ENCODE peak calls at places on chromosome 14, in ten cellular contexts. C is GM23338, S is esophagus squamous epithelium, B is mammary epithelial cell, U is foreskin keratinocyte, T is upper lobe of right lung, E is aorta, M is dorsolateral prefrontal cortex, W is upper lobe of left lung, H is Panc1. A is an unnamed sample.

GRCh38 chr14:51422704-51423103 is 182.7 kb downstream of the TMX1 start:
- DNase-seq in C (no peak), S (no peak), B (no peak), U (no peak), T (no peak), E (no peak), M (no peak), W (no peak), H (no peak), A (no peak)

GRCh38 chr14:36672095-36672494 is 10.4 kb downstream of the PAX9 start:
- DNase-seq in C (no peak), S (no peak), B (no peak), U (no peak), T (no peak), E (no peak), M (no peak), W (no peak), H (no peak), A (no peak)

GRCh38 chr14:68740798-68741480 is 51.9 kb downstream of the ZFP36L1 start:
- DNase-seq in C (no peak), S (no peak), B (no peak), U (no peak), T (no peak), E (no peak), M (no peak), W (no peak), H (no peak), A (no peak)

GRCh38 chr14:64636208-64636979 is 67.8 kb upstream of the PLEKHG3 start:
- DNase-seq in C (peak; percentile 84), S (no peak), B (peak; percentile 29), U (no peak), T (peak; percentile 80), E (peak; percentile 74), M (peak; percentile 75), W (no peak), H (peak; percentile 28), A (no peak)

GRCh38 chr14:49017451-49017850 is 568.7 kb downstream of the RPS29 start:
- DNase-seq in C (no peak), S (no peak), B (no peak), U (no peak), T (no peak), E (no peak), M (no peak), W (no peak), H (no peak), A (no peak)

GRCh38 chr14:26255213-26255612 is 342.6 kb downstream of the NOVA1 start:
- DNase-seq in C (peak; percentile 52), S (no peak), B (no peak), U (peak; percentile 35), T (no peak), E (no peak), M (no peak), W (no peak), H (no peak), A (peak; percentile 3)

GRCh38 chr14:105141486-105142281 is 26.9 kb downstream of the JAG2 start:
- DNase-seq in C (no peak), S (no peak), B (no peak), U (no peak), T (peak; percentile 61), E (peak; percentile 44), M (no peak), W (peak; percentile 81), H (no peak), A (no peak)

GRCh38 chr14:94876306-94876705 is 106.4 kb upstream of the GSC start:
- DNase-seq in C (no peak), S (no peak), B (no peak), U (no peak), T (no peak), E (no peak), M (no peak), W (no peak), H (no peak), A (no peak)

GRCh38 chr14:69069020-69069421 is 83.9 kb downstream of the DCAF5 start:
- DNase-seq in C (no peak), S (no peak), B (no peak), U (peak; percentile 27), T (no peak), E (no peak), M (no peak), W (no peak), H (no peak), A (no peak)

GRCh38 chr14:99602788-99603415 is 1.1 kb downstream of the CCDC85C start:
- DNase-seq in C (peak; percentile 48), S (no peak), B (no peak), U (no peak), T (no peak), E (no peak), M (no peak), W (peak; percentile 89), H (no peak), A (no peak)

GRCh38 chr14:105601360-105602242 is 75.2 kb downstream of the TMEM121 start:
- DNase-seq in C (no peak), S (no peak), B (no peak), U (no peak), T (no peak), E (peak; percentile 30), M (no peak), W (peak; percentile 53), H (no peak), A (no peak)

GRCh38 chr14:36857842-36858445 is 196.3 kb downstream of the PAX9 start:
- DNase-seq in C (no peak), S (no peak), B (no peak), U (no peak), T (no peak), E (peak; percentile 56), M (no peak), W (no peak), H (no peak), A (no peak)

DNA sequence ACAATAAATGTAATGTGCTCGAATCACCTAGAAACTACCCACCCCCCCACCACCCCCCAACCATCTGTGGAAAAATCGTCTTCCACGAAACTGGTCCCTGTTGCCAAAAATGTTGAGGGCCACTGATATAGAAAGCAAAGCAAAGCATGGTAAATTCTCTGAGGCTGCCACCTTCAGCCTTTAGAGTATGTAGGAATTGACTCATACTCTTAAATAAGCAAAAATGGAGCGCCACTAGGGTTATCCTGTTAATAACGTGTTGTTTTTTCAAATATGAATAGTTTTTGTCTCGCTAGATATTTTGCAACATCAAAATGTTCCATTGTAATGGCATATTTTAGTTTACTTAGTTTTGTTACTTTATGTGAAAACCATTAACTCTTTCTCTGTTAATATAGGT is 18.2 kb downstream of the DYNC1H1 start:
- DNase-seq in C (no peak), S (no peak), B (no peak), U (no peak), T (no peak), E (no peak), M (no peak), W (no peak), H (no peak), A (no peak)
- H3K27ac ChIP-seq in C (no peak overlapping the region), S (no peak overlapping the region), B (no peak overlapping the region), U (no peak overlapping the region), T (no peak overlapping the region), E (no peak overlapping the region), M (no peak overlapping the region), W (no peak overlapping the region), H (no peak overlapping the region), A (no peak overlapping the region)

GRCh38 chr14:55350461-55350860 is 61.2 kb downstream of the ATG14 start:
- DNase-seq in C (peak; percentile 25), S (no peak), B (no peak), U (no peak), T (no peak), E (no peak), M (no peak), W (no peak), H (no peak), A (no peak)

GRCh38 chr14:55351111-55351510 is 60.5 kb downstream of the ATG14 start:
- DNase-seq in C (no peak), S (no peak), B (no peak), U (no peak), T (no peak), E (no peak), M (no peak), W (no peak), H (no peak), A (no peak)

GRCh38 chr14:55348766-55349453 is 62.7 kb downstream of the ATG14 start:
- DNase-seq in C (no peak), S (no peak), B (peak; percentile 70), U (peak; percentile 73), T (no peak), E (no peak), M (no peak), W (no peak), H (no peak), A (peak; percentile 51)

GRCh38 chr14:55349565-55349964 is 62.1 kb downstream of the ATG14 start:
- DNase-seq in C (no peak), S (no peak), B (no peak), U (no peak), T (no peak), E (no peak), M (no peak), W (no peak), H (no peak), A (no peak)

DNA sequence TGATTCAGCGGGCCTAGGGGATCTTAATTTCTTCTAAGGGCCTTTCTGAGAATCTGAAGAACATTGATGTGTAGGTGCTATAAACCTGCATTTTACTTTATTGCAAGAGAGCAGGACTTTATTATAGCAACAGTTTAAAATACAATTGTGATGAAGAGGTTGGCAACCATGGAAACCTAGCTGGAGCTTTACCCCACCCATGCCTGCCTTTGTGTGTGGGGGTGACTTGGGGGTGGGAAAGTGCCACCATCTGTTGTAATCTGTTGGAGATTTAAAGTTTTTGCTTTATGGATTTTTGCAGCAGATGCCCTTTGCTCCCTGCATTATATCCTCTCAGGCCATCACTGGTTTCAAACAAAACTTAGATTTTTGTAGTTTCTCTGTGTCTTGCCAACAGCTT is 64.6 kb downstream of the ATG14 start:
- DNase-seq in C (no peak), S (no peak), B (no peak), U (no peak), T (no peak), E (no peak), M (no peak), W (no peak), H (no peak), A (no peak)
- H3K27ac ChIP-seq in C (peak overlapping the region; percentile 26), S (no peak overlapping the region), B (no peak overlapping the region), U (no peak overlapping the region), T (no peak overlapping the region), E (no peak overlapping the region), M (peak overlapping the region; percentile 59), W (no peak overlapping the region), H (no peak overlapping the region), A (no peak overlapping the region)

DNA sequence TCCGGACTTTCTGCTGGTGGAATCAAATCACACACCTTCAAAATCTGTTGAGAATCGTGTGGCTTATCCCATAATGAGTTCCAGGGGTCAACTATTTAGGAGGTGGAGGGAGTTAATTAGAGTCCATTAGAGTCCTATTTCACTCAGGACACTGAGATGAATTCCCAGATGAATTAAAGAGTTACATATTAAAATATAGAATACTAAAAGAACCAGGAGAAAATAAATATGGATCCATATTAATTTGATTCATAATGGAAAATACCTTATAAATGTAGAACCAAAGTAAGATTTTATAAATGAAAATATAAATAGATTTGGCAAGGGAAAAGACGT is 44.6 kb upstream of the C14orf132 start:
- DNase-seq in C (no peak), S (no peak), B (no peak), U (no peak), T (no peak), E (no peak), M (no peak), W (no peak), H (no peak), A (no peak)
- H3K27ac ChIP-seq in C (no peak overlapping the region), S (no peak overlapping the region), B (no peak overlapping the region), U (no peak overlapping the region), T (no peak overlapping the region), E (no peak overlapping the region), M (no peak overlapping the region), W (no peak overlapping the region), H (no peak overlapping the region), A (no peak overlapping the region)

GRCh38 chr14:101929946-101930345 is 34.4 kb upstream of the DYNC1H1 start:
- DNase-seq in C (no peak), S (no peak), B (no peak), U (no peak), T (no peak), E (peak; percentile 29), M (peak; percentile 24), W (no peak), H (no peak), A (no peak)
- H3K27ac ChIP-seq in C (no peak overlapping the region), S (no peak overlapping the region), B (no peak overlapping the region), U (no peak overlapping the region), T (no peak overlapping the region), E (no peak overlapping the region), M (no peak overlapping the region), W (no peak overlapping the region), H (no peak overlapping the region), A (no peak overlapping the region)

A was measured in epithelial cell of prostate.